ENCODE peak calls at places on chromosomes 7 and 10, in eight cellular contexts. One of them, this sample, is unnamed.

GRCh38 chr7:134931487-134931886 is 54.8 kb upstream of the AGBL3 start:
- DNase-seq in colonic mucosa: no peak
- DNase-seq in ovary: no peak
- DNase-seq in Peyer's patch: no peak
- DNase-seq in HepG2: no peak
- DNase-seq in esophagus muscularis mucosa: no peak
- DNase-seq in GM23338: no peak
- DNase-seq in transverse colon: no peak
- DNase-seq in this sample: no peak

GRCh38 chr10:51524041-51524440 is 175.4 kb downstream of the CSTF2T start:
- DNase-seq in colonic mucosa: no peak
- DNase-seq in ovary: no peak
- DNase-seq in esophagus muscularis mucosa: no peak
- DNase-seq in Peyer's patch: no peak
- DNase-seq in GM23338: no peak
- DNase-seq in HepG2: no peak
- DNase-seq in transverse colon: no peak
- DNase-seq in this sample: no peak

GRCh38 chr10:67812007-67812406 is 26.0 kb downstream of the DNAJC12 start:
- DNase-seq in colonic mucosa: peak; percentile 51
- DNase-seq in ovary: no peak
- DNase-seq in Peyer's patch: no peak
- DNase-seq in esophagus muscularis mucosa: no peak
- DNase-seq in transverse colon: peak; percentile 41
- DNase-seq in GM23338: no peak
- DNase-seq in HepG2: no peak
- DNase-seq in this sample: no peak

GRCh38 chr7:154947604-154948003 is 55.3 kb downstream of the PAXIP1 start:
- DNase-seq in GM23338: peak; percentile 30
- DNase-seq in colonic mucosa: no peak
- DNase-seq in esophagus muscularis mucosa: no peak
- DNase-seq in transverse colon: no peak
- DNase-seq in ovary: no peak
- DNase-seq in HepG2: no peak
- DNase-seq in Peyer's patch: no peak
- DNase-seq in this sample: no peak

GRCh38 chr7:1531263-1531978 is 919 bp downstream of the MAFK start:
- DNase-seq in transverse colon: peak; percentile 55
- DNase-seq in Peyer's patch: peak; percentile 77
- DNase-seq in HepG2: no peak
- DNase-seq in ovary: peak; percentile 69
- DNase-seq in GM23338: no peak
- DNase-seq in esophagus muscularis mucosa: no peak
- DNase-seq in colonic mucosa: peak; percentile 58
- DNase-seq in this sample: no peak

GRCh38 chr10:130477360-130477759 is 341.2 kb downstream of the GLRX3 start:
- DNase-seq in Peyer's patch: no peak
- DNase-seq in ovary: no peak
- DNase-seq in GM23338: no peak
- DNase-seq in HepG2: no peak
- DNase-seq in colonic mucosa: no peak
- DNase-seq in transverse colon: no peak
- DNase-seq in esophagus muscularis mucosa: no peak
- DNase-seq in this sample: no peak

GRCh38 chr7:80859272-80859970 is 59.4 kb downstream of the SEMA3C start:
- DNase-seq in colonic mucosa: no peak
- DNase-seq in GM23338: no peak
- DNase-seq in esophagus muscularis mucosa: peak; percentile 94
- DNase-seq in transverse colon: peak; percentile 26
- DNase-seq in HepG2: no peak
- DNase-seq in Peyer's patch: no peak
- DNase-seq in ovary: peak; percentile 26
- DNase-seq in this sample: peak; percentile 69

GRCh38 chr10:69965919-69966662 is 86.6 kb upstream of the MACROH2A2 start:
- DNase-seq in HepG2: no peak
- DNase-seq in transverse colon: no peak
- DNase-seq in GM23338: no peak
- DNase-seq in Peyer's patch: no peak
- DNase-seq in colonic mucosa: peak; percentile 6
- DNase-seq in esophagus muscularis mucosa: peak; percentile 80
- DNase-seq in ovary: no peak
- DNase-seq in this sample: no peak

GRCh38 chr10:86299562-86299961 is 67.0 kb downstream of the GRID1 start:
- DNase-seq in ovary: no peak
- DNase-seq in HepG2: no peak
- DNase-seq in esophagus muscularis mucosa: no peak
- DNase-seq in transverse colon: no peak
- DNase-seq in Peyer's patch: no peak
- DNase-seq in colonic mucosa: no peak
- DNase-seq in GM23338: no peak
- DNase-seq in this sample: no peak

GRCh38 chr7:134530460-134530859 is 3.1 kb downstream of the AKR1B10 start:
- DNase-seq in ovary: no peak
- DNase-seq in GM23338: no peak
- DNase-seq in Peyer's patch: no peak
- DNase-seq in HepG2: no peak
- DNase-seq in transverse colon: no peak
- DNase-seq in esophagus muscularis mucosa: no peak
- DNase-seq in colonic mucosa: no peak
- DNase-seq in this sample: no peak

GRCh38 chr7:3461923-3462322 is 160.9 kb downstream of the SDK1 start:
- DNase-seq in HepG2: no peak
- DNase-seq in Peyer's patch: no peak
- DNase-seq in colonic mucosa: no peak
- DNase-seq in GM23338: no peak
- DNase-seq in transverse colon: no peak
- DNase-seq in ovary: no peak
- DNase-seq in esophagus muscularis mucosa: no peak
- DNase-seq in this sample: no peak

GRCh38 chr10:29502351-29502750 is 132.4 kb downstream of the SVIL start:
- DNase-seq in transverse colon: no peak
- DNase-seq in HepG2: no peak
- DNase-seq in esophagus muscularis mucosa: no peak
- DNase-seq in ovary: no peak
- DNase-seq in GM23338: no peak
- DNase-seq in colonic mucosa: no peak
- DNase-seq in Peyer's patch: no peak
- DNase-seq in this sample: no peak

GRCh38 chr7:27156901-27157716 is 634 bp upstream of the HOXA7 start:
- DNase-seq in ovary: peak; percentile 31
- DNase-seq in colonic mucosa: no peak
- DNase-seq in transverse colon: peak; percentile 22
- DNase-seq in HepG2: no peak
- DNase-seq in GM23338: no peak
- DNase-seq in Peyer's patch: peak; percentile 64
- DNase-seq in esophagus muscularis mucosa: no peak
- DNase-seq in this sample: no peak

GRCh38 chr10:103476046-103476768 is 2.8 kb downstream of the CALHM3 start:
- DNase-seq in colonic mucosa: no peak
- DNase-seq in esophagus muscularis mucosa: no peak
- DNase-seq in Peyer's patch: no peak
- DNase-seq in HepG2: no peak
- DNase-seq in transverse colon: no peak
- DNase-seq in GM23338: peak; percentile 84
- DNase-seq in ovary: no peak
- DNase-seq in this sample: no peak

GRCh38 chr10:72263613-72264241 is 10.0 kb upstream of the DDIT4 start:
- DNase-seq in colonic mucosa: peak; percentile 71
- DNase-seq in transverse colon: peak; percentile 77
- DNase-seq in GM23338: peak; percentile 23
- DNase-seq in esophagus muscularis mucosa: no peak
- DNase-seq in ovary: no peak
- DNase-seq in HepG2: peak; percentile 86
- DNase-seq in Peyer's patch: peak; percentile 71
- DNase-seq in this sample: no peak

GRCh38 chr7:17552373-17552772 is 253.9 kb downstream of the AHR start:
- DNase-seq in transverse colon: no peak
- DNase-seq in ovary: no peak
- DNase-seq in Peyer's patch: no peak
- DNase-seq in GM23338: no peak
- DNase-seq in esophagus muscularis mucosa: no peak
- DNase-seq in HepG2: no peak
- DNase-seq in colonic mucosa: no peak
- DNase-seq in this sample: no peak

GRCh38 chr10:992523-993340 is 4.5 kb downstream of the GTPBP4 start:
- DNase-seq in ovary: no peak
- DNase-seq in Peyer's patch: no peak
- DNase-seq in transverse colon: no peak
- DNase-seq in GM23338: no peak
- DNase-seq in colonic mucosa: no peak
- DNase-seq in HepG2: no peak
- DNase-seq in esophagus muscularis mucosa: no peak
- DNase-seq in this sample: no peak

GRCh38 chr10:132547421-132547861 is 9.9 kb downstream of the INPP5A start:
- DNase-seq in transverse colon: no peak
- DNase-seq in colonic mucosa: no peak
- DNase-seq in HepG2: no peak
- DNase-seq in ovary: peak; percentile 26
- DNase-seq in Peyer's patch: peak; percentile 39
- DNase-seq in esophagus muscularis mucosa: no peak
- DNase-seq in GM23338: no peak
- DNase-seq in this sample: no peak
- H3K4me1 ChIP-seq in transverse colon: peaks cover 42% of the 10 kb centered on the region
- H3K4me1 ChIP-seq in colonic mucosa: no peaks in the 10 kb centered on the region
- H3K4me1 ChIP-seq in HepG2: peaks cover 33% of the 10 kb centered on the region
- H3K4me1 ChIP-seq in ovary: peaks cover 26% of the 10 kb centered on the region
- H3K4me1 ChIP-seq in Peyer's patch: peaks cover 39% of the 10 kb centered on the region
- H3K4me1 ChIP-seq in esophagus muscularis mucosa: peaks cover 94% of the 10 kb centered on the region
- H3K4me1 ChIP-seq in GM23338: no peaks in the 10 kb centered on the region
- H3K4me1 ChIP-seq in this sample: peaks cover 65% of the 10 kb centered on the region

GRCh38 chr10:79146611-79147130 is 77.9 kb downstream of the ZMIZ1 start:
- DNase-seq in transverse colon: peak; percentile 56
- DNase-seq in esophagus muscularis mucosa: peak; percentile 93
- DNase-seq in Peyer's patch: no peak
- DNase-seq in GM23338: no peak
- DNase-seq in ovary: peak; percentile 64
- DNase-seq in colonic mucosa: peak; percentile 66
- DNase-seq in HepG2: no peak
- DNase-seq in this sample: peak; percentile 95
- TF ChIP-seq CTCF in transverse colon: no peak
- TF ChIP-seq CTCF in esophagus muscularis mucosa: no peak
- TF ChIP-seq CTCF in Peyer's patch: no peak
- TF ChIP-seq CTCF in GM23338: no peak
- TF ChIP-seq CTCF in ovary: no peak
- TF ChIP-seq CTCF in colonic mucosa: no peak
- TF ChIP-seq CTCF in HepG2: no peak
- TF ChIP-seq CTCF in this sample: peak; percentile 45

GRCh38 chr10:101226506-101226887 is 2.8 kb downstream of the LBX1 start:
- DNase-seq in esophagus muscularis mucosa: no peak
- DNase-seq in ovary: no peak
- DNase-seq in GM23338: peak; percentile 29
- DNase-seq in colonic mucosa: no peak
- DNase-seq in HepG2: no peak
- DNase-seq in transverse colon: no peak
- DNase-seq in Peyer's patch: no peak
- DNase-seq in this sample: no peak

GRCh38 chr10:101223274-101224059 is 5.8 kb downstream of the LBX1 start:
- DNase-seq in HepG2: no peak
- DNase-seq in GM23338: peak; percentile 71
- DNase-seq in Peyer's patch: no peak
- DNase-seq in transverse colon: no peak
- DNase-seq in esophagus muscularis mucosa: no peak
- DNase-seq in colonic mucosa: no peak
- DNase-seq in ovary: no peak
- DNase-seq in this sample: no peak

GRCh38 chr10:101224060-101224909 is 5.0 kb downstream of the LBX1 start:
- DNase-seq in ovary: no peak
- DNase-seq in esophagus muscularis mucosa: no peak
- DNase-seq in Peyer's patch: no peak
- DNase-seq in GM23338: peak; percentile 45
- DNase-seq in colonic mucosa: no peak
- DNase-seq in transverse colon: no peak
- DNase-seq in HepG2: no peak
- DNase-seq in this sample: no peak

GRCh38 chr10:101225846-101226361 is 3.4 kb downstream of the LBX1 start:
- DNase-seq in esophagus muscularis mucosa: no peak
- DNase-seq in ovary: no peak
- DNase-seq in HepG2: no peak
- DNase-seq in Peyer's patch: no peak
- DNase-seq in GM23338: peak; percentile 22
- DNase-seq in colonic mucosa: no peak
- DNase-seq in transverse colon: no peak
- DNase-seq in this sample: no peak

GRCh38 chr10:101224910-101225823 is 4.1 kb downstream of the LBX1 start:
- DNase-seq in transverse colon: no peak
- DNase-seq in esophagus muscularis mucosa: no peak
- DNase-seq in colonic mucosa: no peak
- DNase-seq in Peyer's patch: no peak
- DNase-seq in HepG2: no peak
- DNase-seq in ovary: no peak
- DNase-seq in GM23338: peak; percentile 71
- DNase-seq in this sample: no peak
- H3K4me1 ChIP-seq in transverse colon: peaks cover 48% of the 10 kb centered on the region
- H3K4me1 ChIP-seq in esophagus muscularis mucosa: peaks cover 84% of the 10 kb centered on the region
- H3K4me1 ChIP-seq in colonic mucosa: peaks cover 18% of the 10 kb centered on the region
- H3K4me1 ChIP-seq in Peyer's patch: peaks cover 21% of the 10 kb centered on the region
- H3K4me1 ChIP-seq in HepG2: peaks cover 19% of the 10 kb centered on the region
- H3K4me1 ChIP-seq in ovary: peaks cover 11% of the 10 kb centered on the region
- H3K4me1 ChIP-seq in GM23338: peaks cover 33% of the 10 kb centered on the region
- H3K4me1 ChIP-seq in this sample: peaks cover 8% of the 10 kb centered on the region

GRCh38 chr7:125363873-125364272 is 434.2 kb upstream of the POT1 start:
- DNase-seq in GM23338: no peak
- DNase-seq in ovary: no peak
- DNase-seq in esophagus muscularis mucosa: no peak
- DNase-seq in Peyer's patch: no peak
- DNase-seq in transverse colon: no peak
- DNase-seq in colonic mucosa: no peak
- DNase-seq in HepG2: no peak
- DNase-seq in this sample: no peak
- TF ChIP-seq CTCF in GM23338: no peak
- TF ChIP-seq CTCF in ovary: no peak
- TF ChIP-seq CTCF in esophagus muscularis mucosa: no peak
- TF ChIP-seq CTCF in Peyer's patch: no peak
- TF ChIP-seq CTCF in transverse colon: no peak
- TF ChIP-seq CTCF in colonic mucosa: no peak
- TF ChIP-seq CTCF in HepG2: no peak
- TF ChIP-seq CTCF in this sample: no peak

GRCh38 chr7:143256325-143256724 is 6.9 kb upstream of the GSTK1 start:
- DNase-seq in HepG2: no peak
- DNase-seq in transverse colon: no peak
- DNase-seq in GM23338: peak; percentile 61
- DNase-seq in esophagus muscularis mucosa: no peak
- DNase-seq in colonic mucosa: no peak
- DNase-seq in ovary: no peak
- DNase-seq in Peyer's patch: no peak
- DNase-seq in this sample: no peak

GRCh38 chr7:143256932-143257331 is 6.3 kb upstream of the GSTK1 start:
- DNase-seq in Peyer's patch: no peak
- DNase-seq in GM23338: no peak
- DNase-seq in ovary: no peak
- DNase-seq in transverse colon: no peak
- DNase-seq in HepG2: no peak
- DNase-seq in colonic mucosa: no peak
- DNase-seq in esophagus muscularis mucosa: no peak
- DNase-seq in this sample: no peak

GRCh38 chr7:143258830-143259229 is 4.4 kb upstream of the GSTK1 start:
- DNase-seq in ovary: no peak
- DNase-seq in Peyer's patch: no peak
- DNase-seq in esophagus muscularis mucosa: no peak
- DNase-seq in GM23338: no peak
- DNase-seq in HepG2: no peak
- DNase-seq in transverse colon: no peak
- DNase-seq in colonic mucosa: no peak
- DNase-seq in this sample: no peak

GRCh38 chr7:143255564-143255963 is 7.7 kb upstream of the GSTK1 start:
- DNase-seq in Peyer's patch: no peak
- DNase-seq in colonic mucosa: no peak
- DNase-seq in ovary: no peak
- DNase-seq in GM23338: no peak
- DNase-seq in esophagus muscularis mucosa: no peak
- DNase-seq in transverse colon: no peak
- DNase-seq in HepG2: no peak
- DNase-seq in this sample: no peak

GRCh38 chr7:143257501-143257900 is 5.7 kb upstream of the GSTK1 start:
- DNase-seq in Peyer's patch: no peak
- DNase-seq in GM23338: no peak
- DNase-seq in ovary: no peak
- DNase-seq in esophagus muscularis mucosa: no peak
- DNase-seq in transverse colon: no peak
- DNase-seq in HepG2: no peak
- DNase-seq in colonic mucosa: no peak
- DNase-seq in this sample: no peak
- H3K4me1 ChIP-seq in Peyer's patch: no peaks in the 10 kb centered on the region
- H3K4me1 ChIP-seq in GM23338: no peaks in the 10 kb centered on the region
- H3K4me1 ChIP-seq in ovary: no peaks in the 10 kb centered on the region
- H3K4me1 ChIP-seq in esophagus muscularis mucosa: peaks cover 4% of the 10 kb centered on the region
- H3K4me1 ChIP-seq in transverse colon: no peaks in the 10 kb centered on the region
- H3K4me1 ChIP-seq in HepG2: peaks cover 20% of the 10 kb centered on the region
- H3K4me1 ChIP-seq in colonic mucosa: no peaks in the 10 kb centered on the region
- H3K4me1 ChIP-seq in this sample: peaks cover 10% of the 10 kb centered on the region